ENCODE peak calls at places on chromosomes 5 and 9, in nine cellular contexts. C is pancreas; Q is H9; U is endothelial cell of umbilical vein; I is neural progenitor cell; W is tibial artery; T is HCT116; P is kidney; Y is CD8-positive, alpha-beta T cell. M is an unnamed sample.

GRCh38 chr5:98307811-98308210 is 465.7 kb upstream of the RGMB start:
- DNase-seq in C (no peak), Q (no peak), U (peak; percentile 73), I (no peak), W (no peak), T (no peak), P (no peak), Y (no peak), M (no peak)

GRCh38 chr5:104932431-104932830 is 1369.8 kb upstream of the NUDT12 start:
- DNase-seq in C (no peak), Q (peak; percentile 38), U (no peak), I (peak; percentile 42), W (no peak), T (no peak), P (no peak), Y (no peak), M (no peak)

GRCh38 chr5:5017827-5018559 is 122.1 kb upstream of the ADAMTS16 start:
- DNase-seq in C (no peak), Q (no peak), U (no peak), I (no peak), W (no peak), T (no peak), P (no peak), Y (no peak), M (no peak)

GRCh38 chr9:123111977-123112869 is 78.8 kb downstream of the GPR21 start:
- DNase-seq in C (no peak), Q (peak; percentile 73), U (no peak), I (peak; percentile 39), W (no peak), T (no peak), P (no peak), Y (no peak), M (no peak)

GRCh38 chr9:72271617-72272478 is 93.2 kb downstream of the ZFAND5 start:
- DNase-seq in C (no peak), Q (peak; percentile 49), U (peak; percentile 48), I (peak; percentile 73), W (peak; percentile 37), T (peak; percentile 47), P (no peak), Y (peak; percentile 47), M (no peak)

GRCh38 chr5:43642428-43642827 is 39.4 kb downstream of the NNT start:
- DNase-seq in C (no peak), Q (no peak), U (no peak), I (no peak), W (no peak), T (no peak), P (no peak), Y (no peak), M (no peak)

GRCh38 chr9:36149197-36149596 is 12.7 kb downstream of the GLIPR2 start:
- DNase-seq in C (no peak), Q (no peak), U (peak; percentile 42), I (no peak), W (peak; percentile 52), T (no peak), P (peak; percentile 65), Y (no peak), M (no peak)

GRCh38 chr5:159208508-159209437 is 580 bp downstream of the RNF145 start:
- DNase-seq in C (peak; percentile 67), Q (peak; percentile 58), U (peak; percentile 41), I (peak; percentile 75), W (no peak), T (no peak), P (peak; percentile 85), Y (peak; percentile 8), M (peak; percentile 81)

GRCh38 chr5:37786855-37787254 is 53.0 kb downstream of the GDNF start:
- DNase-seq in C (no peak), Q (no peak), U (no peak), I (no peak), W (no peak), T (no peak), P (no peak), Y (no peak), M (no peak)

GRCh38 chr9:100989731-100990130 is 38.8 kb upstream of the PLPPR1 start:
- DNase-seq in C (no peak), Q (no peak), U (no peak), I (no peak), W (no peak), T (no peak), P (no peak), Y (no peak), M (no peak)

GRCh38 chr9:80156725-80157124 is 585.0 kb downstream of the TLE4 start:
- DNase-seq in C (no peak), Q (no peak), U (no peak), I (no peak), W (no peak), T (no peak), P (no peak), Y (no peak), M (no peak)

GRCh38 chr5:53130206-53130605 is 20.6 kb upstream of the MOCS2 start:
- DNase-seq in C (no peak), Q (no peak), U (no peak), I (no peak), W (no peak), T (no peak), P (no peak), Y (no peak), M (no peak)

GRCh38 chr5:112339761-112340160 is 79.3 kb downstream of the EPB41L4A start:
- DNase-seq in C (no peak), Q (no peak), U (no peak), I (no peak), W (no peak), T (no peak), P (no peak), Y (no peak), M (no peak)

GRCh38 chr5:179345429-179346321 is at the start of gene ADAMTS2:
- DNase-seq in C (no peak), Q (peak; percentile 72), U (no peak), I (peak; percentile 88), W (peak; percentile 61), T (no peak), P (peak; percentile 91), Y (no peak), M (peak; percentile 84)

GRCh38 chr9:136854842-136855460 is 2.8 kb downstream of the MAMDC4 start:
- DNase-seq in C (no peak), Q (no peak), U (no peak), I (no peak), W (no peak), T (no peak), P (peak; percentile 67), Y (no peak), M (no peak)

GRCh38 chr9:136852664-136853595 is 784 bp downstream of the MAMDC4 start:
- DNase-seq in C (peak; percentile 56), Q (no peak), U (no peak), I (no peak), W (no peak), T (no peak), P (peak; percentile 79), Y (no peak), M (no peak)

GRCh38 chr9:136853596-136854112 is 1.5 kb downstream of the MAMDC4 start:
- DNase-seq in C (no peak), Q (no peak), U (no peak), I (no peak), W (no peak), T (no peak), P (peak; percentile 71), Y (no peak), M (peak; percentile 43)

GRCh38 chr9:136855461-136856077 is 3.4 kb downstream of the MAMDC4 start:
- DNase-seq in C (peak; percentile 56), Q (no peak), U (no peak), I (no peak), W (no peak), T (no peak), P (peak; percentile 71), Y (no peak), M (no peak)

DNA sequence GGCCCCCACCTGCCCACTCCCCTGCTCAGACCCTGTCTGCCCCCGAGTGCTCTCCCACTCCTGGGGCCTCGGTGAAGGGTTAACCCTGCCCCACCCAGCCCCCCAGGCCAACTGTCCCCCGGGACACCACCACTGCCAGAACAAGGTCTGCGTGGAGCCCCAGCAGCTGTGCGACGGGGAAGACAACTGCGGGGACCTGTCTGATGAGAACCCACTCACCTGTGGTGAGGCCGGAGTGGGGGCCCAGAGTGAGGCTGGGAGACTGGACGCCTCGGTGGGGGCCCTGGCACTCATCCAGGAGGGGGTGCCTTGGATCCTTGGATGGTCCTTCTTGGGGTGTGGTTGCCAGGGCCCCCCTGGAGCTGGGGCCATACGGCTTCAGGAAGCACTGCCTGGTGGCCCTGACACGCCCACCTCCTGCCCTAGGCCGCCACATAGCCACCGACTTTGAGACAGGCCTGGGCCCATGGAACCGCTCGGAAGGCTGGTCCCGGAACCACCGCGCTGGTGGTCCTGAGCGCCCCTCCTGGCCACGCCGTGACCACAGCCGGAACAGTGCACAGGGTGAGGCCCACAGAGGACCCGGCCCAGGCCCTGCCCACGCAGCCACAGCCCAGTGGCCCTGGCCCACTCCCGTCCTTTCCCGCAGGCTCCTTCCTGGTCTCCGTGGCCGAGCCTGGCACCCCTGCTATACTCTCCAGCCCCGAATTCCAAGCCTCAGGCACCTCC is 2.1 kb downstream of the MAMDC4 start:
- DNase-seq in C (peak; percentile 69), Q (no peak), U (no peak), I (no peak), W (no peak), T (no peak), P (peak; percentile 78), Y (no peak), M (no peak)
- H3K4me1 ChIP-seq in C (peaks cover 45% of the 10 kb centered on the region), Q (no peaks in the 10 kb centered on the region), U (peaks cover 5% of the 10 kb centered on the region), I (peaks cover 5% of the 10 kb centered on the region), W (no peaks in the 10 kb centered on the region), T (peaks cover 4% of the 10 kb centered on the region), P (peaks cover 24% of the 10 kb centered on the region), Y (peaks cover 8% of the 10 kb centered on the region), M (no peaks in the 10 kb centered on the region)

GRCh38 chr5:174625591-174626365 is 98.6 kb upstream of the MSX2 start:
- DNase-seq in C (no peak), Q (no peak), U (no peak), I (peak; percentile 52), W (no peak), T (no peak), P (no peak), Y (no peak), M (no peak)
- H3K27ac ChIP-seq in C (no peak overlapping the region), Q (no peak overlapping the region), U (no peak overlapping the region), I (peak overlapping the region; percentile 5), W (no peak overlapping the region), T (no peak overlapping the region), P (no peak overlapping the region), Y (no peak overlapping the region), M (no peak overlapping the region)

GRCh38 chr9:136630662-136630992 is 32.1 kb upstream of the EGFL7 start:
- DNase-seq in C (no peak), Q (no peak), U (no peak), I (no peak), W (no peak), T (no peak), P (no peak), Y (no peak), M (no peak)
- H3K4me1 ChIP-seq in C (peaks cover 25% of the 10 kb centered on the region), Q (no peaks in the 10 kb centered on the region), U (peaks cover 1% of the 10 kb centered on the region), I (peaks cover 15% of the 10 kb centered on the region), W (no peaks in the 10 kb centered on the region), T (no peaks in the 10 kb centered on the region), P (peaks cover 19% of the 10 kb centered on the region), Y (peaks cover 12% of the 10 kb centered on the region), M (no peaks in the 10 kb centered on the region)

GRCh38 chr9:20264896-20265295 is 357.4 kb downstream of the MLLT3 start:
- DNase-seq in C (no peak), Q (no peak), U (no peak), I (no peak), W (no peak), T (no peak), P (no peak), Y (no peak), M (no peak)

DNA sequence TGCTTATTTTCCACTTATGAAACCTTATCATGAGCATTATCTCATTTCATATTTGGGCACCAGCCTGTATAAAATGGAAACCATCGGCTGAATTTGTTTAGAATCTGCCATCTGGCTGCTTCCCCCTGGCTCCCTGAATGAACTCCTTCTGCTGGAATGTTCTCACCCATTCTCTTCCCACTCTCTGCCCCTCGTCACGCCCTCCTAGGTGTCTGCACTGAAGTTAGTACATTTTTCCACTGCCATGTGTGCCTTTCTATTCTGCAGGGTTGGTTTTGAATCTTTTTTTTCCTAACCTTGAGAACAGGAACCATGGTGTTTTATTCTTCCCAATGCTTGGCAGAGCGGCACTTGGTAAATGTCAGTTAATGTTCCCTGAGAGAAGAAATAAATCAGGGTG is 359.7 kb downstream of the MLLT3 start:
- DNase-seq in C (no peak), Q (no peak), U (no peak), I (no peak), W (no peak), T (no peak), P (no peak), Y (no peak), M (no peak)
- H3K27ac ChIP-seq in C (no peak overlapping the region), Q (no peak overlapping the region), U (no peak overlapping the region), I (no peak overlapping the region), W (no peak overlapping the region), T (no peak overlapping the region), P (no peak overlapping the region), Y (no peak overlapping the region), M (no peak overlapping the region)

M was measured in aorta.